ENCODE peak calls at places on chromosomes 16 and 17, in ten cellular contexts. K, M, J, D, O, T, H, P, E and Z are unnamed samples.

GRCh38 chr16:81447383-81448101 is 2.9 kb downstream of the CMIP start:
- DNase-seq in K (peak), M (no peak), J (no peak), D (no peak), O (no peak), T (peak), H (no peak), P (no peak), E (no peak), Z (peak)

GRCh38 chr17:16255481-16255901 is 38.5 kb downstream of the PIGL start:
- DNase-seq in K (no peak), M (no peak), J (no peak), D (peak), O (no peak), T (peak), H (no peak), P (peak), E (no peak), Z (peak)

GRCh38 chr16:78127130-78127529 is 27.7 kb downstream of the WWOX start:
- DNase-seq in K (no peak), M (peak), J (no peak), D (peak), O (no peak), T (no peak), H (no peak), P (peak), E (peak), Z (no peak)

GRCh38 chr17:6456914-6457687 is 12.8 kb downstream of the PIMREG start:
- DNase-seq in K (peak), M (no peak), J (no peak), D (peak), O (peak), T (peak), H (no peak), P (peak), E (peak), Z (peak)

GRCh38 chr17:16463341-16464000 is 28.5 kb downstream of the LRRC75A start:
- DNase-seq in K (no peak), M (peak), J (no peak), D (no peak), O (no peak), T (peak), H (peak), P (peak), E (no peak), Z (peak)

GRCh38 chr16:13629704-13630103 is 290.2 kb upstream of the ERCC4 start:
- DNase-seq in K (no peak), M (no peak), J (no peak), D (no peak), O (no peak), T (no peak), H (no peak), P (no peak), E (no peak), Z (no peak)

GRCh38 chr17:79306688-79307323 is 232.2 kb downstream of the ENGASE start:
- DNase-seq in K (peak), M (no peak), J (no peak), D (no peak), O (no peak), T (no peak), H (no peak), P (no peak), E (no peak), Z (no peak)

GRCh38 chr17:67993998-67994361 is 2.3 kb downstream of the C17orf58 start:
- DNase-seq in K (no peak), M (no peak), J (no peak), D (peak), O (peak), T (no peak), H (no peak), P (peak), E (no peak), Z (no peak)

GRCh38 chr17:46982577-46982976 is 3.5 kb upstream of the RPRML start:
- DNase-seq in K (no peak), M (no peak), J (no peak), D (no peak), O (no peak), T (peak), H (no peak), P (no peak), E (no peak), Z (no peak)

GRCh38 chr16:12801511-12802042 is 2.1 kb downstream of the CPPED1 start:
- DNase-seq in K (no peak), M (peak), J (no peak), D (peak), O (no peak), T (no peak), H (no peak), P (peak), E (peak), Z (peak)

GRCh38 chr17:48621410-48622387 is 4.5 kb downstream of the HOXB9 start:
- DNase-seq in K (no peak), M (no peak), J (no peak), D (no peak), O (no peak), T (no peak), H (no peak), P (no peak), E (no peak), Z (no peak)

GRCh38 chr16:35363510-35363909 is 1904.1 kb downstream of the TP53TG3F start:
- DNase-seq in K (no peak), M (no peak), J (no peak), D (no peak), O (no peak), T (no peak), H (no peak), P (no peak), E (no peak), Z (no peak)

GRCh38 chr17:30323262-30323894 is 10.5 kb downstream of the TMIGD1 start:
- DNase-seq in K (no peak), M (no peak), J (no peak), D (no peak), O (no peak), T (no peak), H (no peak), P (no peak), E (no peak), Z (no peak)

GRCh38 chr16:715448-716249 is 731 bp downstream of the METRN start:
- DNase-seq in K (peak), M (no peak), J (no peak), D (peak), O (no peak), T (no peak), H (no peak), P (no peak), E (no peak), Z (no peak)
- TF ChIP-seq CTCF in K (no peak), M (no peak), J (no peak), D (no peak), O (peak), T (peak), H (no peak), P (peak), E (no peak), Z (no peak)

GRCh38 chr16:76343761-76344160 is 66.6 kb downstream of the CNTNAP4 start:
- DNase-seq in K (no peak), M (no peak), J (no peak), D (no peak), O (no peak), T (no peak), H (no peak), P (peak), E (no peak), Z (no peak)
- TF ChIP-seq CTCF in K (no peak), M (no peak), J (no peak), D (no peak), O (no peak), T (no peak), H (no peak), P (no peak), E (no peak), Z (no peak)

DNA sequence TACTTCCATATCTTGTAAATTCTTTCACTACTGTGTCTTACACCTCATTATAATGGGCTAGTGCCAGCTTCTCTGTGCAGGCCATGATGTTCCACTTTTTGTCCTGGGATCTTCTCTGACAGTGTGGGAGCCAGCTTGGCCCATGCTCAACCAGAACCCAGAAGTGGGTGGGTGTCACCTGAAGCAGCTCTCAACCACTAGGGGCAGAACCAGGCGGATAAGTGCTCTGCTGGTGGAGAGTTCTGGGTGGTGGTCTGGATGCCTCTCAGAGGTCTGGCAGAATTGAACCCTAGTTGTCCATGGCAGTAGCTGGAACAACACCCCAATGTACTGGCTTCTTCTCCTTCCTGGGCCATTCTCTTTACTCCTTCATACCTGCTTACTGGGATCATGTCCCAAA is 254.1 kb upstream of the N4BP1 start:
- DNase-seq in K (no peak), M (no peak), J (no peak), D (no peak), O (no peak), T (no peak), H (no peak), P (no peak), E (no peak), Z (no peak)
- TF ChIP-seq CTCF in K (no peak), M (no peak), J (no peak), D (no peak), O (no peak), T (no peak), H (peak), P (no peak), E (no peak), Z (no peak)

DNA sequence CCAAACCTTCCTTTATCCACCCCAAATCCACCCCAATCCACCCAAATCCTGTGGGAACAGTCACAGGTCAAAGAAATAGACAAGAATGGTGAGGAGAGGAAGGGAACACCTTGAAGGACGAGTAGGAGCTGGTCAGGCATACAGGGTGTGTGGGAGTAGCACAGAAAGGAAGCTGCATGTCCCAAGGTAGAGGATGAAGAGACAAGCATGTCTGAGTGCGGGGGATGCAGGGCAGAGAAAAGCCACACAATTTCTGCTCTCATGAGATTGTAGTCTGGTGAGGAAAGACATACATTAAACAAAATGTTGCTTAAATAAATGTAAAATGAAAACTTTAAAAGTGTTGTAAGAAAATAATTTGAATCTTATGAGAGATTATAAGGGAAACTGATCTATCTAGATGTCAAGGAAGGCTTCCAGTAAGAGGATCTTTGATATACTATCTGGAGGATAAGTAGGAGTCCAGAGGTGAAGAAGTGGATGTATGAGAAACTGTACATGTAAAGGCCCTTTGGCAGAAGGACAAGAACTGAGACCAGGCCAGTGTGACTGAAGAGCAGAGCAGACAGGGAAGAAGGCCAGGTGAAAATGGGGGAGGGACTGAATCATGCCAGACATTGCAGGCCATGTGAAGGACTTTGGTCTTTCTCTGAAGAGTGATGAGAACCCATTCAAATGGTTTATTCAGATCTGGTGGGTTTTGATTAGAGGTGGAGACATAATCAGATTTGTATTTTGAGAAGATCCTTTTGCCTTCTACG is 18.6 kb downstream of the TMEM98 start:
- DNase-seq in K (no peak), M (no peak), J (no peak), D (no peak), O (no peak), T (no peak), H (no peak), P (no peak), E (no peak), Z (no peak)
- TF ChIP-seq CTCF in K (no peak), M (no peak), J (no peak), D (no peak), O (no peak), T (no peak), H (no peak), P (no peak), E (no peak), Z (no peak)

GRCh38 chr16:57663917-57664661 is 4.0 kb upstream of the ADGRG3 start:
- DNase-seq in K (no peak), M (no peak), J (no peak), D (no peak), O (no peak), T (no peak), H (no peak), P (no peak), E (no peak), Z (no peak)
- TF ChIP-seq CTCF in K (no peak), M (no peak), J (no peak), D (no peak), O (no peak), T (no peak), H (no peak), P (no peak), E (peak), Z (no peak)

DNA sequence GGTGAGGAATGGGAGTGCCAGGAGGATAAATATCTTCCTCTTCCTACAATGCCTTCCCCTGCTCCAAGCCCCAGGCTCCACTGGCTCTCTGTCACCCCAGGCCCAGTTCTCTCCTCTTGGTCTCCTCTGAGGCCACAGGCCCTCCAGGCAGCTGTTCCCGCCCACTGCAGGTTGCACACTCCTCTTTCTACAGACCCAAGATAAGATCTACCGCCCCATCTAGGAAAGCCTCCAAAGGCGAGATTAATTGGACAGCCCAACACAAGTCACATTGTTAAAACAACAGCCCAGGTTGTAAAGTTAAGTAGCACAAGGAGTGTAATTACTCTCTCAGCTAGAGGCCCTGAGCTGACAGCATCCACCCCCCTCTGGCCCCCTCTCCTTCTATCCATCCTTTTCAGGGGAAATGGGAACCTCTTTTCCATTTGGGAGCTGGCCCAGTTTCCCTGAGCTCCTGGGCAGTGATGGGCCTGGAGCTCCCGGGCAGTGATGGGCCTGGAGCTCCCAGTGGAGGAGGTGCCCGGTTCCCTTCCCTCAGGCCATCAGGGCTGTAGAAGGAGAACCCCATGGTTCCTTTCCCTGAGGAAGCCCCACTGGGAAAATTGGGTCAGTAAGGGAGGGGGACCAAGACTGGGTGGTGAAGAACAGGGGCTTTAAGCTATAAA is 7.3 kb downstream of the DLX4 start:
- DNase-seq in K (no peak), M (no peak), J (no peak), D (no peak), O (no peak), T (no peak), H (no peak), P (no peak), E (no peak), Z (no peak)
- TF ChIP-seq CTCF in K (no peak), M (no peak), J (no peak), D (no peak), O (no peak), T (no peak), H (no peak), P (no peak), E (no peak), Z (no peak)